ENCODE peak calls at places on chromosomes 5 and 9, in four cellular contexts. U is tibial artery, F is HFF-Myc, E is A549. X is an unnamed sample.

GRCh38 chr5:180171568-180172094 is 37.4 kb downstream of the RASGEF1C start:
- DNase-seq in U (no peak), E (no peak), F (no peak), X (no peak)

GRCh38 chr9:12775963-12776774 is 1.3 kb downstream of the LURAP1L start:
- DNase-seq in U (peak), F (peak), E (peak), X (peak)

GRCh38 chr9:116899337-116900006 is 212.4 kb downstream of the TRIM32 start:
- DNase-seq in U (no peak), F (peak), E (no peak), X (no peak)

GRCh38 chr5:43646997-43647396 is 44.0 kb downstream of the NNT start:
- DNase-seq in U (no peak), E (no peak), F (no peak), X (no peak)

GRCh38 chr9:15191358-15191757 is 115.7 kb downstream of the TTC39B start:
- DNase-seq in E (no peak), F (no peak), U (no peak), X (no peak)

GRCh38 chr5:65268520-65268919 is 213.2 kb downstream of the ADAMTS6 start:
- DNase-seq in F (no peak), E (no peak), U (no peak), X (no peak)

GRCh38 chr9:65410926-65411325 is 125.9 kb upstream of the FOXD4L5 start:
- DNase-seq in E (no peak), U (no peak), F (no peak), X (no peak)

GRCh38 chr9:96232539-96233241 is 69.3 kb downstream of the HSD17B3 start:
- DNase-seq in U (peak), F (no peak), E (peak), X (peak)

GRCh38 chr5:73376618-73377170 is 71.9 kb downstream of the FOXD1 start:
- DNase-seq in F (no peak), E (no peak), U (no peak), X (no peak)

GRCh38 chr9:37938121-37938906 is 34.4 kb upstream of the SLC25A51 start:
- DNase-seq in E (no peak), U (no peak), F (peak), X (no peak)

DNA sequence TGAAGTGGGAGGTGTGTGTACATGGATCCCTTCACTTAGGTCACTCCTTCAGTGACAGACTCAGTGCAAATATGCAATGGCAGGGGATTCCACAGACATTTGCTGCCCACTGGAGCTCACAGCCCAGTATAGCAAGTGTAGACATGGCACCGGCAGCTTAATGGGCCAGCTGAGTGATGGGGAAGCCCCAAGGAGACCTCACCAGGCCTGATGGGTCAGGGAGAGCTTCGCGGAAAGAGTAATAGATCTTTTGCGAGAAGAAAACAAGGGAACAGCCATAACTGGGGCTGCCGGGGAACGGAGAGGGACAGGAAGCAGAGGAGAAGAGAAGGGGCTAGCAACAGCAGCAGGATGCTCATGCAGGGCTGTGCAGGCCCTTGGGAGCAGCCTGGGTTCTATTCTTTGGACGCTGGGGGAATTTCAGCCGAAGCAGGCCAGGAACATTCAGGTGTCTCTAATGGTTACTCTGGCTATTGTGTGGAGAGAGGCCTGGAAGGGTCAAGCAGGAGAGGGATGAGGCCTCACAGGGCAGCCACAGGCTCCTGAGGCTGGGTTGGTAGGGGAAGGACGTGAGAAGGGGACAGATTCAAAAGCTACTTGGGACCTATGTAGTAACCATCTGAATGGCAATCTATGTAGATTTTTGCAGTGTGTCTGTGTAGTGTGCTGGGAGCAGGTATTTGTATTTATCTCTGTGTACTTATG is 27.0 kb downstream of the TCF7 start:
- DNase-seq in E (no peak), U (no peak), F (no peak), X (peak)
- TF ChIP-seq CTCF in E (no peak), U (no peak), F (peak), X (no peak)

GRCh38 chr5:137344723-137345322 is 154.3 kb downstream of the SPOCK1 start:
- DNase-seq in U (peak), F (peak), E (peak), X (no peak)

GRCh38 chr5:137342764-137343163 is 156.4 kb downstream of the SPOCK1 start:
- DNase-seq in U (no peak), E (no peak), F (no peak), X (no peak)

GRCh38 chr5:137345396-137345795 is 153.7 kb downstream of the SPOCK1 start:
- DNase-seq in E (no peak), U (no peak), F (no peak), X (no peak)

GRCh38 chr5:137341831-137342230 is 157.3 kb downstream of the SPOCK1 start:
- DNase-seq in F (no peak), E (no peak), U (no peak), X (no peak)

DNA sequence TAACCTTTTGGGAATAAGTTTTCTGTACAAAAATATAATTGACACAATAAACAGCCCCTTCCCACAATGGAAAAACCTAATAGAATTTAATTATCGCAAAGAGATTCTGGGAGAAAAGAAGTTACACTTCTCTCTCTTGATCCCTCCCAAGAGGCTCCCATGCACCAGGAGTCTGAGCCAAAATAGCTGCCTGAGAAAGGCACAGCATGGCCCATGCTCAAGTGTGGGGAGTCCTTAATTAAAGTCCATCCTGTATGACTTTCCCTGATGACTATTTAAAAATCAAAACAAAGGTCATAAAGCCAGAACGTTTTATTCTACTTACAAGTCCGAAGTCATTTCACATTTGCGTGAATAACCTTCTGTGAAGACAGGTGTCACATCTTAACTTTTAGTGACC is 155.1 kb downstream of the SPOCK1 start:
- DNase-seq in E (no peak), U (no peak), F (no peak), X (no peak)
- H3K4me3 ChIP-seq in E (no peak), U (no peak), F (no peak), X (no peak)

GRCh38 chr9:19493174-19493811 is 84.5 kb downstream of the ACER2 start:
- DNase-seq in E (peak), F (peak), U (peak), X (peak)
- TF ChIP-seq CTCF in E (peak), F (peak), U (peak), X (no peak)

GRCh38 chr5:131281868-131282234 is 18.0 kb downstream of the CDC42SE2 start:
- DNase-seq in U (no peak), F (no peak), E (no peak), X (no peak)
- H3K4me3 ChIP-seq in U (no peak), F (no peak), E (peak), X (no peak)

DNA sequence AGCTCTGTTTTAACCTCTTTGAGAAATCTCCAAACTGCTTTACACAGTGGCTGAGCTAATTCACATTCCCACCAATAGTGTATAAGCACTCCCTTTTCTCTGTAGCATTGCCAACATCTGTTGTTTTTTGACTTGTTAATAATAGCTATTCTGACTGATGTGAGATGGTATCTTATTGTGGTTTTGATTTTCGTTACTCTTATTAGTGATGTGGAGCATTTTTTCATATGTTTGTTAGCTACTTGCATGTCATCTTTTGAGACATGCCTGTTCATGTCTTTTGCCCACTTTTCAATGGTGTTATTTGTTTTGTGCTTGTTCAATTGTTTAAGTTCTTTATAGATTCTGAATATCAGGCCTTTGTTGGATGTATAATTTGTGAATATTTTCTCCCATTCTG is 225.2 kb upstream of the TRPC7 start:
- DNase-seq in F (no peak), U (no peak), E (no peak), X (no peak)
- TF ChIP-seq CTCF in F (no peak), U (no peak), E (no peak), X (no peak)

GRCh38 chr9:98097836-98098235 is 21.2 kb downstream of the TRIM14 start:
- DNase-seq in U (no peak), E (no peak), F (no peak), X (peak)
- H3K4me3 ChIP-seq in U (no peak), E (no peak), F (no peak), X (no peak)

DNA sequence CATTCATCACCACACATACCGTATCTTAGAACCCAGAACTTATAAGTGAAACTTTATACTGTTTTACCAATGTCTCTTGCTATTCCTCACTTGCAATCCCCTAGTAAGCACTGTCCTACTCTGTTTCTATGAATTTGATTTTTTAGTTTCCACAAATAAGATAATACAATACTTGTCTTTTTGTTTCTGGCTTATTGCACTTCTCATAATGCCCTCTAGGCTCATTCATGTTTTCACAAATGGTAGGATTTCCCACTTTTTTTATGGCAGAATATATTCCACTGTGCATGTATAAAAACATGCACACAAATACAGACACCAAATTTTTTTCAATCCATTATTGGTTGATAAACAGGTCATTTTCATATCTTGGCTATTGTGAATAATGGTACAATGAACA is 1742.3 kb upstream of the NUDT12 start:
- DNase-seq in F (no peak), U (no peak), E (no peak), X (no peak)
- TF ChIP-seq CTCF in F (no peak), U (no peak), E (no peak), X (no peak)